ENCODE peak calls at places on chromosomes 5 and 9, in five cellular contexts. P, K, C, H and T are unnamed samples.

GRCh38 chr9:21661626-21662025 is 140.8 kb upstream of the MTAP start:
- DNase-seq in C (no peak), K (no peak), P (no peak), H (no peak), T (no peak)

GRCh38 chr5:136007271-136007670 is 21.5 kb upstream of the TGFBI start:
- DNase-seq in H (no peak), C (no peak), P (no peak), K (peak), T (no peak)

GRCh38 chr9:3751125-3751758 is 225.4 kb upstream of the RFX3 start:
- DNase-seq in K (peak), P (no peak), C (no peak), H (no peak), T (no peak)

GRCh38 chr9:136725612-136726011 is 13.2 kb downstream of the DIPK1B start:
- DNase-seq in K (peak), C (no peak), H (no peak), P (no peak), T (no peak)

GRCh38 chr9:87243602-87244001 is 254.1 kb upstream of the DAPK1 start:
- DNase-seq in H (no peak), C (no peak), K (no peak), P (no peak), T (no peak)

GRCh38 chr9:97710356-97711222 is 13.4 kb upstream of the XPA start:
- DNase-seq in H (peak), K (peak), C (peak), P (no peak), T (peak)

GRCh38 chr5:31617867-31618266 is 21.1 kb upstream of the PDZD2 start:
- DNase-seq in H (no peak), P (no peak), C (no peak), K (no peak), T (no peak)

GRCh38 chr5:15763754-15764153 is 263.8 kb downstream of the FBXL7 start:
- DNase-seq in K (peak), P (no peak), H (no peak), C (no peak), T (no peak)

GRCh38 chr5:175718401-175719108 is 60.7 kb downstream of the HRH2 start:
- DNase-seq in K (peak), P (peak), C (peak), H (no peak), T (no peak)

GRCh38 chr9:98314381-98315066 is 59.1 kb upstream of the TBC1D2 start:
- DNase-seq in P (no peak), C (no peak), K (peak), H (no peak), T (no peak)

GRCh38 chr9:19154135-19154612 is 26.9 kb upstream of the PLIN2 start:
- DNase-seq in C (no peak), P (no peak), K (peak), H (no peak), T (no peak)

GRCh38 chr9:21677387-21677786 is 125.0 kb upstream of the MTAP start:
- DNase-seq in K (no peak), C (no peak), P (no peak), H (no peak), T (no peak)

GRCh38 chr5:181024245-181025029 is 15.6 kb upstream of the BTNL9 start:
- DNase-seq in H (no peak), C (no peak), K (no peak), P (no peak), T (no peak)

GRCh38 chr9:127035948-127036347 is 86.5 kb downstream of the ANGPTL2 start:
- DNase-seq in C (no peak), K (no peak), P (no peak), H (no peak), T (no peak)

GRCh38 chr9:88952976-88953375 is 38.3 kb upstream of the S1PR3 start:
- DNase-seq in K (no peak), P (no peak), C (no peak), H (no peak), T (no peak)

GRCh38 chr5:137145726-137146125 is 353.4 kb downstream of the SPOCK1 start:
- DNase-seq in H (no peak), C (no peak), K (peak), P (no peak), T (no peak)

GRCh38 chr9:83043583-83043982 is 19.4 kb downstream of the RASEF start:
- DNase-seq in P (no peak), K (no peak), H (no peak), C (no peak), T (no peak)